ENCODE peak calls at places on chromosomes 16 and 17, in six cellular contexts. One of them, this sample, is unnamed.

GRCh38 chr16:50603206-50604064 is 55.2 kb downstream of the NKD1 start:
- DNase-seq in HepG2: no peak
- DNase-seq in HCT116: no peak
- DNase-seq in GM12878: no peak
- DNase-seq in K562: no peak
- DNase-seq in H1: no peak
- DNase-seq in this sample: no peak

GRCh38 chr16:48123104-48123788 is 32.5 kb downstream of the ABCC12 start:
- DNase-seq in HCT116: peak
- DNase-seq in HepG2: peak
- DNase-seq in GM12878: no peak
- DNase-seq in K562: peak
- DNase-seq in H1: no peak
- DNase-seq in this sample: no peak

GRCh38 chr16:65783709-65784474 is 582.6 kb upstream of the CDH5 start:
- DNase-seq in K562: no peak
- DNase-seq in HCT116: no peak
- DNase-seq in GM12878: no peak
- DNase-seq in H1: no peak
- DNase-seq in HepG2: no peak
- DNase-seq in this sample: no peak

GRCh38 chr17:34725740-34726139 is 146.4 kb downstream of the TMEM132E start:
- DNase-seq in HCT116: no peak
- DNase-seq in HepG2: no peak
- DNase-seq in GM12878: no peak
- DNase-seq in H1: no peak
- DNase-seq in K562: no peak
- DNase-seq in this sample: no peak

GRCh38 chr16:56357765-56358322 is 67.5 kb downstream of the AMFR start:
- DNase-seq in H1: no peak
- DNase-seq in HCT116: no peak
- DNase-seq in K562: no peak
- DNase-seq in GM12878: no peak
- DNase-seq in HepG2: peak
- DNase-seq in this sample: no peak

GRCh38 chr16:70737377-70738082 is 51.7 kb upstream of the MTSS2 start:
- DNase-seq in HCT116: no peak
- DNase-seq in K562: no peak
- DNase-seq in GM12878: peak
- DNase-seq in H1: no peak
- DNase-seq in HepG2: no peak
- DNase-seq in this sample: no peak

GRCh38 chr16:85836706-85837582 is 37.4 kb downstream of the COX4I1 start:
- DNase-seq in H1: no peak
- DNase-seq in HCT116: no peak
- DNase-seq in K562: no peak
- DNase-seq in GM12878: no peak
- DNase-seq in HepG2: no peak
- DNase-seq in this sample: no peak

GRCh38 chr16:83200005-83200779 is 573.4 kb downstream of the CDH13 start:
- DNase-seq in HepG2: no peak
- DNase-seq in K562: no peak
- DNase-seq in H1: no peak
- DNase-seq in HCT116: no peak
- DNase-seq in GM12878: no peak
- DNase-seq in this sample: no peak

GRCh38 chr17:75849724-75850123 is 5.4 kb downstream of the WBP2 start:
- DNase-seq in K562: peak
- DNase-seq in HCT116: no peak
- DNase-seq in HepG2: no peak
- DNase-seq in H1: no peak
- DNase-seq in GM12878: no peak
- DNase-seq in this sample: no peak

GRCh38 chr17:42023524-42024349 is 3.8 kb downstream of the NKIRAS2 start:
- DNase-seq in HCT116: no peak
- DNase-seq in H1: no peak
- DNase-seq in K562: peak
- DNase-seq in HepG2: no peak
- DNase-seq in GM12878: no peak
- DNase-seq in this sample: no peak

GRCh38 chr17:47785538-47786123 is 36.0 kb downstream of the OSBPL7 start:
- DNase-seq in H1: no peak
- DNase-seq in HCT116: no peak
- DNase-seq in GM12878: no peak
- DNase-seq in HepG2: peak
- DNase-seq in K562: peak
- DNase-seq in this sample: no peak

GRCh38 chr16:4472880-4473279 is 1.5 kb downstream of the NMRAL1 start:
- DNase-seq in GM12878: no peak
- DNase-seq in K562: no peak
- DNase-seq in H1: no peak
- DNase-seq in HCT116: no peak
- DNase-seq in HepG2: peak
- DNase-seq in this sample: no peak

GRCh38 chr17:73591278-73592078 is 52.8 kb downstream of the SDK2 start:
- DNase-seq in HCT116: no peak
- DNase-seq in GM12878: peak
- DNase-seq in H1: no peak
- DNase-seq in K562: no peak
- DNase-seq in HepG2: no peak
- DNase-seq in this sample: no peak

GRCh38 chr16:89168381-89169189 is 3.0 kb upstream of the CDH15 start:
- DNase-seq in HepG2: no peak
- DNase-seq in H1: no peak
- DNase-seq in GM12878: no peak
- DNase-seq in K562: no peak
- DNase-seq in HCT116: no peak
- DNase-seq in this sample: no peak

GRCh38 chr16:66927918-66928649 is 2.7 kb upstream of the RRAD start:
- DNase-seq in HCT116: no peak
- DNase-seq in K562: no peak
- DNase-seq in H1: no peak
- DNase-seq in HepG2: no peak
- DNase-seq in GM12878: no peak
- DNase-seq in this sample: no peak

GRCh38 chr16:88516666-88517065 is 53.5 kb upstream of the ZC3H18 start:
- DNase-seq in K562: no peak
- DNase-seq in HCT116: no peak
- DNase-seq in GM12878: no peak
- DNase-seq in HepG2: no peak
- DNase-seq in H1: no peak
- DNase-seq in this sample: no peak

GRCh38 chr16:29900102-29900887 is at the start of gene ASPHD1:
- DNase-seq in GM12878: no peak
- DNase-seq in H1: peak
- DNase-seq in HCT116: peak
- DNase-seq in K562: peak
- DNase-seq in HepG2: peak
- DNase-seq in this sample: peak

GRCh38 chr16:15822957-15823356 is 33.9 kb downstream of the MYH11 start:
- DNase-seq in H1: no peak
- DNase-seq in GM12878: no peak
- DNase-seq in HepG2: no peak
- DNase-seq in HCT116: no peak
- DNase-seq in K562: no peak
- DNase-seq in this sample: no peak

GRCh38 chr17:44331249-44331760 is 6.7 kb upstream of the SLC25A39 start:
- DNase-seq in H1: no peak
- DNase-seq in K562: peak
- DNase-seq in HepG2: peak
- DNase-seq in HCT116: peak
- DNase-seq in GM12878: no peak
- DNase-seq in this sample: no peak

GRCh38 chr17:61443475-61443882 is 8.7 kb upstream of the TBX4 start:
- DNase-seq in H1: no peak
- DNase-seq in HepG2: no peak
- DNase-seq in K562: peak
- DNase-seq in HCT116: no peak
- DNase-seq in GM12878: no peak
- DNase-seq in this sample: no peak

GRCh38 chr17:75614006-75614405 is 19.2 kb upstream of the SMIM5 start:
- DNase-seq in HepG2: no peak
- DNase-seq in GM12878: no peak
- DNase-seq in HCT116: no peak
- DNase-seq in K562: peak
- DNase-seq in H1: no peak
- DNase-seq in this sample: no peak

GRCh38 chr17:19372439-19372838 is 5.9 kb upstream of the MAPK7 start:
- DNase-seq in K562: no peak
- DNase-seq in HCT116: no peak
- DNase-seq in GM12878: no peak
- DNase-seq in H1: no peak
- DNase-seq in HepG2: no peak
- DNase-seq in this sample: no peak

GRCh38 chr17:8176197-8176940 is at the start of gene TMEM107:
- DNase-seq in HepG2: peak
- DNase-seq in K562: peak
- DNase-seq in HCT116: peak
- DNase-seq in GM12878: peak
- DNase-seq in H1: no peak
- DNase-seq in this sample: no peak

GRCh38 chr17:73091770-73092517 is 544 bp downstream of the SLC39A11 start:
- DNase-seq in H1: no peak
- DNase-seq in HepG2: peak
- DNase-seq in GM12878: no peak
- DNase-seq in HCT116: no peak
- DNase-seq in K562: peak
- DNase-seq in this sample: peak

GRCh38 chr16:68079616-68080344 is 5.4 kb upstream of the NFATC3 start:
- DNase-seq in HepG2: peak
- DNase-seq in K562: peak
- DNase-seq in HCT116: no peak
- DNase-seq in H1: no peak
- DNase-seq in GM12878: no peak
- DNase-seq in this sample: no peak

GRCh38 chr16:27485126-27485525 is 64.6 kb downstream of the GTF3C1 start:
- DNase-seq in HCT116: no peak
- DNase-seq in GM12878: no peak
- DNase-seq in HepG2: no peak
- DNase-seq in H1: no peak
- DNase-seq in K562: no peak
- DNase-seq in this sample: no peak

GRCh38 chr17:78174332-78174869 is 6.0 kb downstream of the SYNGR2 start:
- DNase-seq in HepG2: no peak
- DNase-seq in H1: no peak
- DNase-seq in HCT116: no peak
- DNase-seq in K562: no peak
- DNase-seq in GM12878: no peak
- DNase-seq in this sample: no peak

GRCh38 chr16:22222998-22223397 is 16.9 kb downstream of the EEF2K start:
- DNase-seq in K562: no peak
- DNase-seq in GM12878: no peak
- DNase-seq in HCT116: no peak
- DNase-seq in HepG2: no peak
- DNase-seq in H1: no peak
- DNase-seq in this sample: no peak

GRCh38 chr16:22219389-22220075 is 13.5 kb downstream of the EEF2K start:
- DNase-seq in H1: no peak
- DNase-seq in K562: no peak
- DNase-seq in HCT116: no peak
- DNase-seq in HepG2: no peak
- DNase-seq in GM12878: no peak
- DNase-seq in this sample: no peak

GRCh38 chr16:22222006-22222405 is 15.9 kb downstream of the EEF2K start:
- DNase-seq in GM12878: no peak
- DNase-seq in HepG2: no peak
- DNase-seq in K562: no peak
- DNase-seq in H1: no peak
- DNase-seq in HCT116: no peak
- DNase-seq in this sample: no peak

GRCh38 chr16:22220076-22220453 is 14.0 kb downstream of the EEF2K start:
- DNase-seq in HCT116: no peak
- DNase-seq in HepG2: no peak
- DNase-seq in K562: no peak
- DNase-seq in H1: no peak
- DNase-seq in GM12878: no peak
- DNase-seq in this sample: no peak

GRCh38 chr16:22220714-22221113 is 14.6 kb downstream of the EEF2K start:
- DNase-seq in HepG2: no peak
- DNase-seq in K562: no peak
- DNase-seq in HCT116: no peak
- DNase-seq in GM12878: no peak
- DNase-seq in H1: no peak
- DNase-seq in this sample: no peak
- TF ChIP-seq ZNF274 in HepG2: no peak
- TF ChIP-seq ZNF274 in K562: no peak
- TF ChIP-seq ZNF274 in HCT116: no peak
- TF ChIP-seq ZNF274 in GM12878: no peak
- TF ChIP-seq ZNF274 in H1: no peak
- TF ChIP-seq ZNF274 in this sample: no peak

GRCh38 chr17:14015286-14015685 is 54.0 kb upstream of the COX10 start:
- DNase-seq in K562: no peak
- DNase-seq in GM12878: no peak
- DNase-seq in H1: no peak
- DNase-seq in HepG2: no peak
- DNase-seq in HCT116: no peak
- DNase-seq in this sample: no peak
- H3K4me3 ChIP-seq in K562: no peak
- H3K4me3 ChIP-seq in GM12878: no peak
- H3K4me3 ChIP-seq in H1: no peak
- H3K4me3 ChIP-seq in HepG2: no peak
- H3K4me3 ChIP-seq in HCT116: no peak
- H3K4me3 ChIP-seq in this sample: no peak

GRCh38 chr16:58548378-58548777 is 33.1 kb downstream of the SETD6 start:
- DNase-seq in H1: no peak
- DNase-seq in GM12878: no peak
- DNase-seq in HCT116: no peak
- DNase-seq in HepG2: no peak
- DNase-seq in K562: no peak
- DNase-seq in this sample: no peak
- TF ChIP-seq ZNF274 in H1: no peak
- TF ChIP-seq ZNF274 in GM12878: no peak
- TF ChIP-seq ZNF274 in HCT116: no peak
- TF ChIP-seq ZNF274 in HepG2: no peak
- TF ChIP-seq ZNF274 in K562: no peak
- TF ChIP-seq ZNF274 in this sample: no peak

DNA sequence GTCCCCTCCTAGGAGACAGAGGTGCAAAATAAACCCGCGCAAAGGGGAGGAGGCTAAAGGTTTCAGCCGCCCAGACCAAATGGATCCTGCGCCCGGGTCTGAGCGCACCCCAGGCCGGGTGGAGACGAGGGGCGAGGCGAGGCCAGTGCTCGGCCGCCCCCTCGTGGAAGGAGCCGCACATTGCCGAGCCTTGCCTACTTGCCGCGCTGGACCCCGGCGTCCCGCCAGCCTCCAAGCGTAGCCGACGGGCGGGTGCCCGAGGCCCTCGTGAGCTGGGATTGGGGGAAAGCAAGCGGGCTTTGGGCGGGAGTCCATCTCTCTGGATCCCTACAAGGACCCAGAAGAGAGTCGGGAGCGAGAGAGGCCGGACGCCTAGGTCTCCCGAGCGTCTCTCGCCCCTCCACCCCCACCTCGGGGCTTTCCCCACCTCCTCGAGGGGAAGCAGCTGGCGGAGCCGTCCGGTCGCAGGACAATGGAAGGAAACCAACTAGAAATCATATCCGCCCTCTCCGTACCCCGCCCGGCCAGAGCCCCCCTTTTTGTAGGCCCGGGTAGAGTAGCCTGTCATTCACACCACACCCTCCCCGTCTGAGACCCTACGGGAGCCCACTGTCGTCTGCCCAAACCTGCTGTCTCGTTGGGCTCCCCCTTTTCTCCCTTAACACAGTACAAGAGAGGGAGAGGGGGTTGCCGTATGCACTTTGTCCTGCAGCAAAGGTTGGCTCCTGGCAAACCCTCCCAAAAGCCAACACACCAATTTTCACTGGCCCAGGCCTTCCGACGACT is 664 bp upstream of the BCL6B start:
- DNase-seq in HCT116: no peak
- DNase-seq in K562: peak
- DNase-seq in GM12878: no peak
- DNase-seq in H1: no peak
- DNase-seq in HepG2: no peak
- DNase-seq in this sample: no peak
- H3K4me3 ChIP-seq in HCT116: peak
- H3K4me3 ChIP-seq in K562: no peak
- H3K4me3 ChIP-seq in GM12878: peak
- H3K4me3 ChIP-seq in H1: peak
- H3K4me3 ChIP-seq in HepG2: peak
- H3K4me3 ChIP-seq in this sample: peak

This sample was measured in NT2/D1.